ENCODE peak calls at places on chromosomes 4 and X, in four cellular contexts. One of them, this sample, is unnamed.

GRCh38 chr4:100983426-100983825 is 363.9 kb downstream of the PPP3CA start:
- DNase-seq in OCI-LY7: no peak
- DNase-seq in GM20000: no peak
- DNase-seq in foreskin fibroblast: peak
- DNase-seq in this sample: no peak

GRCh38 chrX:107629533-107629909 is 1.2 kb downstream of the PRPS1 start:
- DNase-seq in OCI-LY7: peak
- DNase-seq in GM20000: no peak
- DNase-seq in foreskin fibroblast: no peak
- DNase-seq in this sample: no peak

GRCh38 chr4:16844796-16845586 is 53.5 kb downstream of the LDB2 start:
- DNase-seq in OCI-LY7: no peak
- DNase-seq in GM20000: no peak
- DNase-seq in foreskin fibroblast: no peak
- DNase-seq in this sample: no peak

GRCh38 chr4:6245246-6246169 is 24.1 kb upstream of the WFS1 start:
- DNase-seq in OCI-LY7: no peak
- DNase-seq in GM20000: no peak
- DNase-seq in foreskin fibroblast: no peak
- DNase-seq in this sample: no peak

GRCh38 chr4:180234730-180235129 is 2008.5 kb upstream of the TENM3 start:
- DNase-seq in OCI-LY7: no peak
- DNase-seq in GM20000: no peak
- DNase-seq in foreskin fibroblast: no peak
- DNase-seq in this sample: no peak

GRCh38 chr4:5758741-5759140 is 47.7 kb downstream of the EVC start:
- DNase-seq in OCI-LY7: no peak
- DNase-seq in GM20000: peak
- DNase-seq in foreskin fibroblast: peak
- DNase-seq in this sample: peak

GRCh38 chrX:146243071-146243470 is 425.4 kb downstream of the SLITRK2 start:
- DNase-seq in OCI-LY7: no peak
- DNase-seq in GM20000: no peak
- DNase-seq in foreskin fibroblast: no peak
- DNase-seq in this sample: no peak

GRCh38 chr4:34633216-34633615 is 1611.1 kb downstream of the ARAP2 start:
- DNase-seq in OCI-LY7: no peak
- DNase-seq in GM20000: no peak
- DNase-seq in foreskin fibroblast: peak
- DNase-seq in this sample: no peak

GRCh38 chr4:123163501-123163900 is 233.1 kb upstream of the SPRY1 start:
- DNase-seq in OCI-LY7: no peak
- DNase-seq in GM20000: no peak
- DNase-seq in foreskin fibroblast: no peak
- DNase-seq in this sample: no peak

GRCh38 chr4:88451205-88451604 is 5.7 kb upstream of the HERC5 start:
- DNase-seq in OCI-LY7: no peak
- DNase-seq in GM20000: no peak
- DNase-seq in foreskin fibroblast: no peak
- DNase-seq in this sample: no peak

GRCh38 chrX:25158635-25159034 is 142.9 kb upstream of the ARX start:
- DNase-seq in OCI-LY7: no peak
- DNase-seq in GM20000: no peak
- DNase-seq in foreskin fibroblast: no peak
- DNase-seq in this sample: no peak

GRCh38 chrX:37905436-37906147 is 58.2 kb upstream of the DYNLT3 start:
- DNase-seq in OCI-LY7: no peak
- DNase-seq in GM20000: no peak
- DNase-seq in foreskin fibroblast: no peak
- DNase-seq in this sample: no peak

GRCh38 chrX:55111578-55112254 is 22.9 kb downstream of the PAGE2 start:
- DNase-seq in OCI-LY7: no peak
- DNase-seq in GM20000: no peak
- DNase-seq in foreskin fibroblast: no peak
- DNase-seq in this sample: no peak

GRCh38 chrX:72060196-72060974 is 71.3 kb downstream of the RTL5 start:
- DNase-seq in OCI-LY7: no peak
- DNase-seq in GM20000: no peak
- DNase-seq in foreskin fibroblast: no peak
- DNase-seq in this sample: no peak

GRCh38 chr4:156820931-156821330 is 150.7 kb downstream of the PDGFC start:
- DNase-seq in OCI-LY7: no peak
- DNase-seq in GM20000: no peak
- DNase-seq in foreskin fibroblast: no peak
- DNase-seq in this sample: no peak

GRCh38 chr4:156824451-156825060 is 147.0 kb downstream of the PDGFC start:
- DNase-seq in OCI-LY7: no peak
- DNase-seq in GM20000: no peak
- DNase-seq in foreskin fibroblast: no peak
- DNase-seq in this sample: no peak

GRCh38 chr4:156827519-156827918 is 144.1 kb downstream of the PDGFC start:
- DNase-seq in OCI-LY7: no peak
- DNase-seq in GM20000: no peak
- DNase-seq in foreskin fibroblast: no peak
- DNase-seq in this sample: no peak

GRCh38 chr4:156829194-156829593 is 142.4 kb downstream of the PDGFC start:
- DNase-seq in OCI-LY7: no peak
- DNase-seq in GM20000: no peak
- DNase-seq in foreskin fibroblast: no peak
- DNase-seq in this sample: no peak

DNA sequence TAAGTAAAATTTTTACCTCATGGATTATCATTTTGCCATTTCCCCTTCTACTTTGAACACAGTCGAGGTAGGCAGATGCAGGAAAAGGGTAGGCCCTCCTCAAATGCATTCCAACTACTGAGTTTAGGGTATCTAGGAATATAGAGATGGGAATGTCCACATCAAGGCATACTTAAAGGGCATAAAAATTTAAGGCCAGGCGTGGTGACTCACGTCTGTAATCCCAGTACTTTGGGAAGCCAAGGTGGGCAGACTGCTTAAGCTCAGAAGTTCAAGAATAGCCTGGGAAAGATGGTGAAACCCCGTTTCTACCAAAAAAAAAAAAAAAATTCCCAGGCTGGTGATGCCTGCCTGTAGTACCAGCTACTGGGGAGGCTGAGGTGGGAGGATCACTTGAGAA is 146.5 kb downstream of the PDGFC start:
- DNase-seq in OCI-LY7: no peak
- DNase-seq in GM20000: no peak
- DNase-seq in foreskin fibroblast: no peak
- DNase-seq in this sample: no peak
- TF ChIP-seq CTCF in OCI-LY7: no peak
- TF ChIP-seq CTCF in GM20000: no peak
- TF ChIP-seq CTCF in foreskin fibroblast: no peak
- TF ChIP-seq CTCF in this sample: no peak

DNA sequence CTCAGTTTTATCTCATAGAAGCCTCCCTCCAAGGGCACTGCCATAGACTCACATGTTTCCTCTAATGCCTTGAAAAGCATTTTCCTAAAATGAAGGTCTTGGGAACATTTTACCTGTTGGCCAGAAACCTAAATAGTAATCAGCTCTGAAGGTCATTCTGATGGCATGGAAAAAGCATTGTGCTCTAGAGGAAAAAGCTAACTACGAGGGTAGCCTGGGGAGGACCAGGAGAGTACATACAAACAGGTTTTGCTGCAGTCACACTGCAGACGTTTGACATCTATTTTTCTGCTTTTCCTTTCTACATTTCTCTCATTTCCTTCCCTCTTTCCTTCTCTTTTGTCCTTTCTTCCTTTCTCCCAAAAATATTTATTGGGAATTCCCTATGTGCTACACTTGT is 103.3 kb upstream of the SORBS2 start:
- DNase-seq in OCI-LY7: no peak
- DNase-seq in GM20000: no peak
- DNase-seq in foreskin fibroblast: no peak
- DNase-seq in this sample: no peak
- TF ChIP-seq CTCF in OCI-LY7: no peak
- TF ChIP-seq CTCF in GM20000: no peak
- TF ChIP-seq CTCF in foreskin fibroblast: no peak
- TF ChIP-seq CTCF in this sample: no peak

GRCh38 chr4:22959483-22959882 is 266.7 kb downstream of the GBA3 start:
- DNase-seq in OCI-LY7: no peak
- DNase-seq in GM20000: no peak
- DNase-seq in foreskin fibroblast: no peak
- DNase-seq in this sample: no peak

GRCh38 chr4:22957774-22958173 is 265.0 kb downstream of the GBA3 start:
- DNase-seq in OCI-LY7: no peak
- DNase-seq in GM20000: no peak
- DNase-seq in foreskin fibroblast: no peak
- DNase-seq in this sample: no peak

DNA sequence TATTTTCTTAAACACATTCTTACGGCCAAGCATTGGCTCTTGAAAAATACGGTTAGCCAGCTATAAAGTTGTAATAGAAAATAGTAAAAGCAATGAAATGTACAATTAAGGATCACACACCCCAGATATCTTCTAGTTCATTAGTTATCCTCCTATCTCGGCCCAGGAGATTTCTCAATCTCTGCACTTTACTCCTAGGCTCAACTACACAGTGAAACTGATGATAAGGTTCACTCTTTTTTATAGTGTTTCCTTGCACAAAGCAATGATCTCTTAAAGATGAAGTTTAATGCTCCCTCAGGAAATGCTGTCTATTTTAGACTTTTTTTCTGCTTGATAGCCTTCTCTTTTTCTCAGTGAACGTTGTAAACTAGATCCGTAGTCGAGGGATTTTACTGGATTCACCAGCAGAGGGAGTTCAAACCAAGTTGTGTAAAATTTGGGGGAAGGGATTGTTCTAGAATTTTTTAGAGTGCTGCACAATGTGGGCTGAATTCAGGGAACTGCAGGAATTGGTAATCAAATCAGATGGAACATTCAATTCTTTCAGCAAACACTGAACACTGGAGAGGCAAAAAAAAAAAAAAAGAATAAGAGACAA is 269.5 kb downstream of the GBA3 start:
- DNase-seq in OCI-LY7: peak
- DNase-seq in GM20000: no peak
- DNase-seq in foreskin fibroblast: peak
- DNase-seq in this sample: no peak
- TF ChIP-seq CTCF in OCI-LY7: peak
- TF ChIP-seq CTCF in GM20000: no peak
- TF ChIP-seq CTCF in foreskin fibroblast: peak
- TF ChIP-seq CTCF in this sample: peak

DNA sequence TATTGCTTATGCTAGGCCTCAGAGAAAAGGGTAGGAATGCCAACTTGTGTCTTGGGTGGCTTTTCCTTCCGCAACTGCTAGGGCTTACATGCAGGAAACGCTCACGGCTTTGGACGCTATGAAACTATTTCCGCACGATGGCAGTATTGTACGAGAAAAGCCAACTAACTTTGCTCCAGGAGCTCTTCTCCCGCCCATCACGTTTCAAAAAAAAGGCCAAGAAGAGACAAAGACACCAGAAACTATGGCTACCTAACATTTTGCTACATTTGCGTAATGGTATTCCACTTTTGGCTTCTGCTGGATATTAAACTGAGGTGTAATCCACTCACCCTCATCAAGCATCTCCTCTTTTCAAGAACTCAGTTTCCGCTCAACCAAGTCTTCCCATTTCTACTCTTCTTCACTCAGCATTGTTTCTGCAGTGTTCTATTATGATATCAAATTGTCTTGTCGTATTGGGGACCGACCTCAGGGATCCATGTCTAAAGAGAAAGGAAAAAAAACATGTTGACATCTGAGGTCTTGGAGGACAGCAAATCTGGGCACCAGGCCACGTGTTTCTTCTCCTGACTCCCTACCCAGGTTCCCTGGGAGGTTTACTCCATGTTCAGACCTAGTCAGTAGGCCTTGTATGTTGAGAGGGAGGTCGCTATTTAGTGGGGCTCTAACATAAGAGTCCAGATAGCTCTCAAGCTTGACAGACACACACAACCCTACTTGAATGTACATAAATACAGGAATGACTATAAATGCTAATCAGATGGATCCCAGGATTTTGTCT is 239.4 kb upstream of the STK26 start:
- DNase-seq in OCI-LY7: no peak
- DNase-seq in GM20000: no peak
- DNase-seq in foreskin fibroblast: no peak
- DNase-seq in this sample: no peak
- TF ChIP-seq CTCF in OCI-LY7: no peak
- TF ChIP-seq CTCF in GM20000: no peak
- TF ChIP-seq CTCF in foreskin fibroblast: no peak
- TF ChIP-seq CTCF in this sample: no peak

DNA sequence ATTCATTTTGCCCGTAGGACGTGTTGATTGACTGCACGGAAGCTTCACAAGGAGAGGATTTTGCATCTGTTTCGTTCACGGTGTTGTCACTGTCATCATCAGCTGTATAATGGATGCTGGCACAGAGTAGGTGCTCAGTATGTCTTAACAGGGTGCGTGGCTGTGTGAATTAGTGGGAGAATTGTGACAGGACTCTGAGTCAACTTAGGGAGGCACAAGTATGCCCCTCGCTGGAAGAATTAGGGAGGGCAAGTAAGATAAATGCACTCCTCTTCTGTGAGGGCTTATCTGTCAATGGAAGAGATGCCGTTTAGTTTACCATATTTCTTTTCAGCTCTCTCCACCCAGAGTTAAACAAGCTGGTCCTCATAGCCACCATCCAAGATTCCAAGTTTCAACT is 107.2 kb downstream of the TRIML1 start:
- DNase-seq in OCI-LY7: no peak
- DNase-seq in GM20000: no peak
- DNase-seq in foreskin fibroblast: no peak
- DNase-seq in this sample: no peak
- TF ChIP-seq CTCF in OCI-LY7: no peak
- TF ChIP-seq CTCF in GM20000: no peak
- TF ChIP-seq CTCF in foreskin fibroblast: no peak
- TF ChIP-seq CTCF in this sample: no peak

GRCh38 chrX:2708016-2708415 is 16.9 kb downstream of the CD99 start:
- DNase-seq in OCI-LY7: peak
- DNase-seq in GM20000: no peak
- DNase-seq in foreskin fibroblast: no peak
- DNase-seq in this sample: no peak

GRCh38 chrX:2708601-2709200 is 17.6 kb downstream of the CD99 start:
- DNase-seq in OCI-LY7: peak
- DNase-seq in GM20000: no peak
- DNase-seq in foreskin fibroblast: no peak
- DNase-seq in this sample: no peak

GRCh38 chrX:2705461-2705860 is 14.4 kb downstream of the CD99 start:
- DNase-seq in OCI-LY7: no peak
- DNase-seq in GM20000: no peak
- DNase-seq in foreskin fibroblast: no peak
- DNase-seq in this sample: no peak

GRCh38 chrX:2705036-2705435 is 13.9 kb downstream of the CD99 start:
- DNase-seq in OCI-LY7: no peak
- DNase-seq in GM20000: no peak
- DNase-seq in foreskin fibroblast: peak
- DNase-seq in this sample: no peak

GRCh38 chrX:2707334-2707760 is 16.3 kb downstream of the CD99 start:
- DNase-seq in OCI-LY7: peak
- DNase-seq in GM20000: peak
- DNase-seq in foreskin fibroblast: peak
- DNase-seq in this sample: no peak
- TF ChIP-seq CTCF in OCI-LY7: peak
- TF ChIP-seq CTCF in GM20000: no peak
- TF ChIP-seq CTCF in foreskin fibroblast: no peak
- TF ChIP-seq CTCF in this sample: no peak

This sample was measured in upper lobe of right lung.